ENCODE peak calls at places on chromosomes 6 and 20, in eight cellular contexts. K, C, J, W, E, Z, O and S are unnamed samples.

GRCh38 chr20:33651562-33652048 is 10.5 kb upstream of the C20orf144 start:
- DNase-seq in K (no peak), C (no peak), J (no peak), W (no peak), E (no peak), Z (no peak), O (no peak), S (no peak)

GRCh38 chr6:166344240-166344639 is 1.9 kb upstream of the SFT2D1 start:
- DNase-seq in K (no peak), C (no peak), J (no peak), W (no peak), E (no peak), Z (no peak), O (no peak), S (no peak)

GRCh38 chr20:34536798-34537394 is 20.7 kb downstream of the DYNLRB1 start:
- DNase-seq in K (no peak), C (no peak), J (no peak), W (peak; percentile 52), E (peak; percentile 51), Z (no peak), O (no peak), S (peak; percentile 75)

GRCh38 chr6:20633566-20634340 is 99.5 kb downstream of the CDKAL1 start:
- DNase-seq in K (no peak), C (no peak), J (no peak), W (no peak), E (no peak), Z (no peak), O (no peak), S (no peak)

GRCh38 chr6:108953681-108954080 is 105.5 kb downstream of the ARMC2 start:
- DNase-seq in K (no peak), C (no peak), J (no peak), W (no peak), E (no peak), Z (no peak), O (no peak), S (no peak)

GRCh38 chr6:20118877-20119276 is 93.4 kb downstream of the MBOAT1 start:
- DNase-seq in K (no peak), C (no peak), J (no peak), W (no peak), E (peak; percentile 17), Z (no peak), O (no peak), S (no peak)

GRCh38 chr6:110761371-110761770 is 53.9 kb downstream of the CDK19 start:
- DNase-seq in K (no peak), C (no peak), J (no peak), W (no peak), E (no peak), Z (no peak), O (no peak), S (no peak)

GRCh38 chr20:50678213-50678898 is 13.0 kb downstream of the RIPOR3 start:
- DNase-seq in K (no peak), C (peak; percentile 19), J (no peak), W (no peak), E (no peak), Z (no peak), O (no peak), S (peak; percentile 55)

GRCh38 chr6:36618366-36619355 is 24.5 kb downstream of the SRSF3 start:
- DNase-seq in K (no peak), C (no peak), J (no peak), W (no peak), E (no peak), Z (no peak), O (no peak), S (no peak)

GRCh38 chr6:138638626-138639025 is 134.9 kb upstream of the CCDC28A start:
- DNase-seq in K (no peak), C (no peak), J (no peak), W (no peak), E (no peak), Z (no peak), O (no peak), S (no peak)

GRCh38 chr20:50690979-50691584 is at the start of gene RIPOR3:
- DNase-seq in K (peak; percentile 16), C (no peak), J (no peak), W (no peak), E (peak; percentile 35), Z (no peak), O (no peak), S (peak; percentile 8)

GRCh38 chr6:39037707-39038106 is 10.9 kb upstream of the GLP1R start:
- DNase-seq in K (no peak), C (no peak), J (no peak), W (no peak), E (no peak), Z (no peak), O (no peak), S (no peak)